ENCODE peak calls at places on chromosomes 1 and 21, in nine cellular contexts. A is GM23248; C is CD8-positive, alpha-beta T cell; G is activated CD4-positive, alpha-beta memory T cell treated with anti-CD3 and anti-CD28 coated beads, Interleukin-2, amount 10 ng/mL, durations not matched to agents 7 days and 5 days; M is colonic mucosa; K is HuH-7; U is NCI-H1417; S is stimulated activated naive CD8-positive, alpha-beta T cell treated with anti-CD3 and anti-CD28 coated beads, Interleukin-15, Interleukin-2, amounts not matched to agents 100 U/mL and 50 U/mL, for 24 hours; F is fibroblast of mammary gland. B is an unnamed sample.

GRCh38 chr1:89822109-89822962 is 1.5 kb downstream of the LRRC8D start:
- DNase-seq in A (no peak), C (no peak), G (no peak), M (peak; percentile 28), K (no peak), U (no peak), S (no peak), F (no peak), B (peak; percentile 46)

GRCh38 chr1:183093821-183094287 is 70.6 kb downstream of the LAMC1 start:
- DNase-seq in A (peak; percentile 92), C (no peak), G (no peak), M (no peak), K (no peak), U (no peak), S (no peak), F (peak; percentile 94), B (no peak)

GRCh38 chr1:7012461-7012924 is 227.2 kb downstream of the CAMTA1 start:
- DNase-seq in A (no peak), C (no peak), G (no peak), M (no peak), K (no peak), U (no peak), S (no peak), F (no peak), B (no peak)

GRCh38 chr1:57404914-57405313 is 18.9 kb downstream of the DAB1 start:
- DNase-seq in A (peak; percentile 3), C (no peak), G (no peak), M (no peak), K (no peak), U (no peak), S (no peak), F (no peak), B (no peak)

GRCh38 chr1:171852273-171852672 is 11.0 kb downstream of the DNM3 start:
- DNase-seq in A (peak; percentile 75), C (no peak), G (no peak), M (no peak), K (no peak), U (no peak), S (no peak), F (peak; percentile 30), B (peak; percentile 36)

GRCh38 chr1:211132681-211133392 is 1.1 kb downstream of the KCNH1 start:
- DNase-seq in A (no peak), C (no peak), G (no peak), M (no peak), K (no peak), U (no peak), S (no peak), F (no peak), B (no peak)

GRCh38 chr1:28313710-28314510 is 14.9 kb upstream of the MED18 start:
- DNase-seq in A (peak; percentile 71), C (no peak), G (no peak), M (peak; percentile 46), K (peak; percentile 69), U (no peak), S (no peak), F (peak; percentile 60), B (peak; percentile 76)

GRCh38 chr1:98030483-98030882 is 109.6 kb upstream of the DPYD start:
- DNase-seq in A (peak; percentile 58), C (no peak), G (no peak), M (no peak), K (no peak), U (no peak), S (no peak), F (peak; percentile 42), B (no peak)

GRCh38 chr1:8370046-8370881 is 52.4 kb downstream of the SLC45A1 start:
- DNase-seq in A (peak; percentile 13), C (no peak), G (no peak), M (no peak), K (no peak), U (peak; percentile 42), S (no peak), F (no peak), B (peak; percentile 82)

GRCh38 chr1:160670701-160671100 is 23.9 kb upstream of the SLAMF1 start:
- DNase-seq in A (no peak), C (no peak), G (no peak), M (no peak), K (no peak), U (no peak), S (no peak), F (no peak), B (no peak)

GRCh38 chr1:187971851-187972250 is 1143.1 kb downstream of the PLA2G4A start:
- DNase-seq in A (no peak), C (no peak), G (no peak), M (no peak), K (no peak), U (no peak), S (no peak), F (no peak), B (no peak)

GRCh38 chr1:67570473-67571143 is 114.4 kb upstream of the GADD45A start:
- DNase-seq in A (peak; percentile 97), C (no peak), G (no peak), M (no peak), K (no peak), U (no peak), S (no peak), F (peak; percentile 91), B (peak; percentile 94)

GRCh38 chr21:34795152-34796141 is 126.7 kb downstream of the CLIC6 start:
- DNase-seq in A (peak; percentile 91), C (no peak), G (no peak), M (peak; percentile 65), K (no peak), U (no peak), S (no peak), F (peak; percentile 95), B (peak; percentile 89)

GRCh38 chr1:204453141-204453772 is 41.3 kb downstream of the PIK3C2B start:
- DNase-seq in A (no peak), C (peak; percentile 91), G (peak; percentile 73), M (no peak), K (no peak), U (no peak), S (peak; percentile 66), F (no peak), B (no peak)

GRCh38 chr1:55143686-55144085 is 71.5 kb downstream of the USP24 start:
- DNase-seq in A (no peak), C (peak; percentile 30), G (no peak), M (no peak), K (peak; percentile 32), U (no peak), S (no peak), F (no peak), B (no peak)

GRCh38 chr1:209455133-209455532 is 128.4 kb upstream of the CAMK1G start:
- DNase-seq in A (peak; percentile 62), C (no peak), G (no peak), M (no peak), K (no peak), U (no peak), S (no peak), F (peak; percentile 38), B (no peak)

GRCh38 chr1:203480525-203481084 is 5.0 kb downstream of the PRELP start:
- DNase-seq in A (peak; percentile 90), C (peak; percentile 35), G (peak; percentile 58), M (peak; percentile 84), K (peak; percentile 40), U (peak; percentile 86), S (peak; percentile 29), F (peak; percentile 79), B (peak; percentile 97)

GRCh38 chr1:203658274-203658673 is 31.6 kb downstream of the ATP2B4 start:
- DNase-seq in A (no peak), C (no peak), G (no peak), M (no peak), K (no peak), U (no peak), S (no peak), F (no peak), B (no peak)

GRCh38 chr1:64745181-64745985 is 508 bp downstream of the RAVER2 start:
- DNase-seq in A (peak; percentile 60), C (no peak), G (no peak), M (peak; percentile 53), K (peak; percentile 33), U (no peak), S (peak; percentile 9), F (peak; percentile 46), B (peak; percentile 87)

GRCh38 chr1:20115916-20116315 is 3.4 kb downstream of the PLA2G2D start:
- DNase-seq in A (no peak), C (no peak), G (no peak), M (no peak), K (no peak), U (no peak), S (no peak), F (no peak), B (no peak)

GRCh38 chr1:15835205-15835740 is 12.2 kb upstream of the SPEN start:
- DNase-seq in A (peak; percentile 72), C (no peak), G (no peak), M (no peak), K (no peak), U (no peak), S (no peak), F (no peak), B (peak; percentile 76)

GRCh38 chr1:43776043-43776761 is 68.9 kb downstream of the ST3GAL3 start:
- DNase-seq in A (peak; percentile 86), C (no peak), G (no peak), M (no peak), K (no peak), U (no peak), S (no peak), F (peak; percentile 86), B (no peak)

GRCh38 chr1:44219301-44219626 is 6.0 kb downstream of the DMAP1 start:
- DNase-seq in A (no peak), C (no peak), G (no peak), M (no peak), K (no peak), U (no peak), S (no peak), F (no peak), B (no peak)

GRCh38 chr1:230570724-230571390 is 71.4 kb upstream of the COG2 start:
- DNase-seq in A (no peak), C (no peak), G (no peak), M (peak; percentile 73), K (no peak), U (no peak), S (no peak), F (no peak), B (peak; percentile 50)

GRCh38 chr1:218664385-218665170 is 319.4 kb downstream of the TGFB2 start:
- DNase-seq in A (peak; percentile 47), C (no peak), G (no peak), M (no peak), K (no peak), U (no peak), S (no peak), F (peak; percentile 75), B (no peak)

GRCh38 chr1:15324867-15325335 is 77.9 kb downstream of the FHAD1 start:
- DNase-seq in A (no peak), C (no peak), G (no peak), M (no peak), K (no peak), U (no peak), S (no peak), F (no peak), B (no peak)

GRCh38 chr1:153058826-153059784 is 1.8 kb upstream of the SPRR2A start:
- DNase-seq in A (no peak), C (no peak), G (no peak), M (no peak), K (no peak), U (no peak), S (no peak), F (no peak), B (no peak)

GRCh38 chr21:29196664-29197052 is 66.2 kb downstream of the MAP3K7CL start:
- DNase-seq in A (peak; percentile 15), C (no peak), G (no peak), M (no peak), K (no peak), U (no peak), S (no peak), F (no peak), B (no peak)

GRCh38 chr1:43047135-43047534 is 88.5 kb upstream of the SLC2A1 start:
- DNase-seq in A (no peak), C (no peak), G (no peak), M (no peak), K (no peak), U (no peak), S (no peak), F (no peak), B (no peak)

GRCh38 chr1:73674945-73675561 is 522.9 kb downstream of the LRRIQ3 start:
- DNase-seq in A (peak; percentile 43), C (no peak), G (no peak), M (no peak), K (peak; percentile 3), U (peak; percentile 5), S (no peak), F (peak; percentile 12), B (no peak)

GRCh38 chr1:58441699-58442098 is 104.8 kb downstream of the OMA1 start:
- DNase-seq in A (no peak), C (no peak), G (no peak), M (no peak), K (no peak), U (no peak), S (no peak), F (peak; percentile 25), B (no peak)

B was measured in osteoblast.